ENCODE peak calls at places on chromosome 15, in six cellular contexts. Y, H, U, E, R and C are unnamed samples.

GRCh38 chr15:52103217-52104207 is 9.1 kb downstream of the BCL2L10 start:
- DNase-seq in Y (no peak), H (peak), U (no peak), E (peak), R (no peak), C (no peak)

GRCh38 chr15:71424765-71425164 is 309.5 kb downstream of the THSD4 start:
- DNase-seq in Y (no peak), H (no peak), U (no peak), E (no peak), R (no peak), C (no peak)

GRCh38 chr15:25249236-25250010 is 189.4 kb downstream of the UBE3A start:
- DNase-seq in Y (peak), H (no peak), U (no peak), E (no peak), R (peak), C (peak)

GRCh38 chr15:75532413-75533250 is 46.5 kb downstream of the PTPN9 start:
- DNase-seq in Y (peak), H (peak), U (peak), E (no peak), R (no peak), C (no peak)

GRCh38 chr15:27977656-27978055 is 121.5 kb downstream of the OCA2 start:
- DNase-seq in Y (no peak), H (peak), U (no peak), E (no peak), R (no peak), C (no peak)

GRCh38 chr15:64070965-64071851 is 22.4 kb downstream of the CIAO2A start:
- DNase-seq in Y (peak), H (peak), U (no peak), E (peak), R (no peak), C (no peak)

GRCh38 chr15:26869628-26870027 is 2.8 kb downstream of the GABRA5 start:
- DNase-seq in Y (no peak), H (no peak), U (no peak), E (no peak), R (no peak), C (no peak)

GRCh38 chr15:25170781-25171110 is 216.0 kb downstream of the SNRPN start:
- DNase-seq in Y (no peak), H (no peak), U (no peak), E (no peak), R (no peak), C (no peak)

GRCh38 chr15:83855956-83856355 is 202.0 kb downstream of the ADAMTSL3 start:
- DNase-seq in Y (no peak), H (no peak), U (no peak), E (no peak), R (no peak), C (no peak)

GRCh38 chr15:76340198-76340801 is 3.7 kb downstream of the ISL2 start:
- DNase-seq in Y (peak), H (no peak), U (no peak), E (no peak), R (no peak), C (no peak)

GRCh38 chr15:60616147-60616546 is 137.2 kb upstream of the ICE2 start:
- DNase-seq in Y (no peak), H (no peak), U (no peak), E (no peak), R (no peak), C (no peak)

GRCh38 chr15:92947071-92947730 is 47.1 kb downstream of the CHD2 start:
- DNase-seq in Y (no peak), H (no peak), U (no peak), E (no peak), R (no peak), C (no peak)

GRCh38 chr15:75091814-75092213 is 68.4 kb downstream of the PPCDC start:
- DNase-seq in Y (no peak), H (no peak), U (no peak), E (no peak), R (no peak), C (no peak)

GRCh38 chr15:48800811-48801460 is 9.9 kb downstream of the CEP152 start:
- DNase-seq in Y (no peak), H (no peak), U (no peak), E (no peak), R (no peak), C (no peak)

GRCh38 chr15:92393994-92394326 is 279 bp downstream of the ST8SIA2 start:
- DNase-seq in Y (no peak), H (no peak), U (no peak), E (no peak), R (no peak), C (no peak)

GRCh38 chr15:79004336-79004735 is 59.5 kb upstream of the CTSH start:
- DNase-seq in Y (no peak), H (peak), U (no peak), E (no peak), R (no peak), C (no peak)

GRCh38 chr15:75454471-75455418 is 3.3 kb upstream of the SIN3A start:
- DNase-seq in Y (no peak), H (peak), U (peak), E (no peak), R (peak), C (no peak)

GRCh38 chr15:37359495-37360290 is 259.3 kb upstream of the MEIS2 start:
- DNase-seq in Y (no peak), H (no peak), U (no peak), E (no peak), R (no peak), C (no peak)

GRCh38 chr15:78067328-78068241 is 9.9 kb downstream of the TBC1D2B start:
- DNase-seq in Y (peak), H (no peak), U (no peak), E (no peak), R (no peak), C (no peak)

GRCh38 chr15:51499379-51499976 is 123.1 kb downstream of the DMXL2 start:
- DNase-seq in Y (no peak), H (peak), U (no peak), E (no peak), R (no peak), C (no peak)

GRCh38 chr15:28289694-28290463 is 32.1 kb downstream of the HERC2 start:
- DNase-seq in Y (no peak), H (no peak), U (no peak), E (no peak), R (no peak), C (no peak)

GRCh38 chr15:90893175-90894090 is 9.1 kb downstream of the FES start:
- DNase-seq in Y (peak), H (no peak), U (no peak), E (no peak), R (no peak), C (no peak)
- TF ChIP-seq CTCF in Y (no peak), H (peak), U (peak), E (no peak), R (no peak), C (peak)

GRCh38 chr15:29736012-29736744 is 86.1 kb downstream of the TJP1 start:
- DNase-seq in Y (no peak), H (peak), U (no peak), E (no peak), R (no peak), C (no peak)

GRCh38 chr15:29734917-29735572 is 87.2 kb downstream of the TJP1 start:
- DNase-seq in Y (no peak), H (peak), U (no peak), E (no peak), R (no peak), C (no peak)

GRCh38 chr15:29736745-29737023 is 85.6 kb downstream of the TJP1 start:
- DNase-seq in Y (no peak), H (peak), U (no peak), E (no peak), R (no peak), C (no peak)

GRCh38 chr15:29740692-29741311 is 81.5 kb downstream of the TJP1 start:
- DNase-seq in Y (no peak), H (no peak), U (no peak), E (no peak), R (no peak), C (no peak)
- TF ChIP-seq CTCF in Y (no peak), H (peak), U (peak), E (peak), R (no peak), C (peak)

GRCh38 chr15:59355730-59356129 is 16.9 kb downstream of the MYO1E start:
- DNase-seq in Y (no peak), H (no peak), U (no peak), E (no peak), R (no peak), C (no peak)

GRCh38 chr15:59360896-59361295 is 11.8 kb downstream of the MYO1E start:
- DNase-seq in Y (no peak), H (peak), U (no peak), E (no peak), R (no peak), C (no peak)

GRCh38 chr15:59362339-59362738 is 10.3 kb downstream of the MYO1E start:
- DNase-seq in Y (no peak), H (no peak), U (no peak), E (no peak), R (no peak), C (no peak)

GRCh38 chr15:59364238-59364637 is 8.4 kb downstream of the MYO1E start:
- DNase-seq in Y (no peak), H (peak), U (no peak), E (no peak), R (no peak), C (no peak)

DNA sequence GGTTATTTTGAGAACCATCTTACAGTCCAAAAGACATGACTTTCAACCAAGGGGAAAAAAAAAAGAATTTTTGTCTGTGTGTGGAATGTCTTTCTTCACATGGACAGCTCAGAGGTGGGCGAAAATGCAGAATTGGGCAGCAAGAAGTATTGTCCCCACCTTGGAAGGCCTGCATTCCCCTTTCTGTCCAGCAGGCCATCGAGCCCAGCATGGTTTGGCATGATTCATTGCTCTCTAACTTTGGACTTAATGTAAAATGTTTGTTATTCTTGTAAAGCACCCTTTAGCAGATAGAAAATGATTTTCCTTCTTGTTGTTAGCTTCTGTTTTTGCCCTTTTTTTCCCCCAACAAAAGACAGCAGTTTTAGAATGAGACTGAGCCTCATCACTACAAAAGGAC is 12.4 kb downstream of the MYO1E start:
- DNase-seq in Y (no peak), H (no peak), U (no peak), E (no peak), R (no peak), C (no peak)
- TF ChIP-seq CTCF in Y (peak), H (peak), U (peak), E (no peak), R (no peak), C (no peak)

GRCh38 chr15:58074452-58074851 is 8.9 kb upstream of the ALDH1A2 start:
- DNase-seq in Y (no peak), H (no peak), U (no peak), E (no peak), R (no peak), C (no peak)

GRCh38 chr15:58081446-58081845 is 15.9 kb upstream of the ALDH1A2 start:
- DNase-seq in Y (no peak), H (no peak), U (no peak), E (no peak), R (no peak), C (no peak)

GRCh38 chr15:58080398-58080797 is 14.9 kb upstream of the ALDH1A2 start:
- DNase-seq in Y (no peak), H (no peak), U (no peak), E (no peak), R (no peak), C (no peak)

GRCh38 chr15:58078591-58078990 is 13.1 kb upstream of the ALDH1A2 start:
- DNase-seq in Y (no peak), H (no peak), U (no peak), E (no peak), R (no peak), C (no peak)

GRCh38 chr15:58077427-58077826 is 11.9 kb upstream of the ALDH1A2 start:
- DNase-seq in Y (no peak), H (no peak), U (no peak), E (no peak), R (no peak), C (no peak)
- TF ChIP-seq CTCF in Y (no peak), H (peak), U (peak), E (no peak), R (no peak), C (peak)

DNA sequence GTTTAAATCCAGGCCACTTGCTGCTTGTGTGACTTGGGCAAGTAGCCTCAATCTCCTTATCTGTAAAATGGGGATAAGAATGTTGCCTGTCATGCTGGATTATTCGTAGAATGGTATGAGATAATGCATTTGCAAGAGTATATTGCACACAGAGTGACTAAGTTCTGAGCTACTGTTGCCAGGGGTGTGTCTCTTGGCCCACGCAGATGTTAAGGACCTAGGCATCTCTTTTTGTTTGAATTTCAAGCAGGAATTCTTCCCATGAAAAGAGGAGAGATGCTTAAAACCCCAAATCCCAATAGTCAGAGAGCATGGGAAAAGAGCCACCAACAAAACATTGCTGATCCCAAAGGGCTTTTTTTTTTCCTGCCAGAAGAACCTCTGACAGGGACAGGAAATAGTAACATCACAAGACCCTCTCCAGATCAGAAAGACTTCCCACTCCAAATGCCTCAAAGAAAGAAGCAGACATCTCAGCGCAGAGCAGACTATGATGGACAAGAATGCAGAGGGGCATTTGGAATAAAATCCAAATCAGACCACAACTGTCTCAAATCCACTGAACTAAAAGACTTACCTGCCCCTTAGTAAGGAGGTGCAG is 90.5 kb downstream of the MRPL46 start:
- DNase-seq in Y (no peak), H (peak), U (no peak), E (no peak), R (no peak), C (no peak)
- TF ChIP-seq CTCF in Y (no peak), H (no peak), U (no peak), E (no peak), R (no peak), C (no peak)

DNA sequence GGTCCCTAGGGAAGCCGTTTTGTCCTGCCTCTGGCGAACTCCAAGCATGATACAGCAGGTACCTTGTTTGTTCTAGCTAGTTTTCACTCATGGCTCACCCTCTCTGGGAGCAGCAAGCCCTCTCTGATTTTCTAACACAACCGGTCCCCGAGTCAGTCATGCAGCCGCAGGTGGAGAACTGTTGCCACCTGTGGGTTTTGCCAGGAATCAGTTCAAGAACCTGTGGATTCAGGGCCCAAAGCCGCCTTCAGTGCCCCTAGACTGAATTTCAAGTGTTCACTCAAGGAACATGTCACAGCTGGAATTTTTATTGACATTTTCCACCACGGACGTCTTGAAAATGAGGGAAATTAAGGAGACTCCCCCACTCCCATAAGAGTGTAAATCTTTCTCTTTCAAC is 13.3 kb upstream of the LRRK1 start:
- DNase-seq in Y (no peak), H (no peak), U (no peak), E (no peak), R (no peak), C (no peak)
- TF ChIP-seq CTCF in Y (no peak), H (peak), U (no peak), E (no peak), R (no peak), C (no peak)

DNA sequence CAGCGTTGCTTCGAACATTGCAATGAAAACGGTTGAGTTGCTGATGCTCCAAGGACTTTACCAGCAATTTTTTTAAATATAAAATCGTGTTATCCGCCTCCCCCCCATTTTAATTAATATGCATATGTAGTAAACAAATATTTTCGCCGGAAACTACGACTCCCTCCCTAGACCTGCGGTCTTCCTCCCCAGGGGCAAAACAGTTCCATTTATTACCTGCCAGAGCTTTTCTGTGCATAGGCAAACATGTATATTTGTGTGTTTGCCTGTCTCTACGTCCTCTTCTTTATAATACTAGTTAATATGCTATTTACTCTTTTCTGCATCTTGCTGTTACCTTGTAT is 593 bp upstream of the RSL24D1 start:
- DNase-seq in Y (no peak), H (no peak), U (no peak), E (no peak), R (no peak), C (no peak)
- TF ChIP-seq CTCF in Y (no peak), H (no peak), U (no peak), E (no peak), R (peak), C (no peak)

DNA sequence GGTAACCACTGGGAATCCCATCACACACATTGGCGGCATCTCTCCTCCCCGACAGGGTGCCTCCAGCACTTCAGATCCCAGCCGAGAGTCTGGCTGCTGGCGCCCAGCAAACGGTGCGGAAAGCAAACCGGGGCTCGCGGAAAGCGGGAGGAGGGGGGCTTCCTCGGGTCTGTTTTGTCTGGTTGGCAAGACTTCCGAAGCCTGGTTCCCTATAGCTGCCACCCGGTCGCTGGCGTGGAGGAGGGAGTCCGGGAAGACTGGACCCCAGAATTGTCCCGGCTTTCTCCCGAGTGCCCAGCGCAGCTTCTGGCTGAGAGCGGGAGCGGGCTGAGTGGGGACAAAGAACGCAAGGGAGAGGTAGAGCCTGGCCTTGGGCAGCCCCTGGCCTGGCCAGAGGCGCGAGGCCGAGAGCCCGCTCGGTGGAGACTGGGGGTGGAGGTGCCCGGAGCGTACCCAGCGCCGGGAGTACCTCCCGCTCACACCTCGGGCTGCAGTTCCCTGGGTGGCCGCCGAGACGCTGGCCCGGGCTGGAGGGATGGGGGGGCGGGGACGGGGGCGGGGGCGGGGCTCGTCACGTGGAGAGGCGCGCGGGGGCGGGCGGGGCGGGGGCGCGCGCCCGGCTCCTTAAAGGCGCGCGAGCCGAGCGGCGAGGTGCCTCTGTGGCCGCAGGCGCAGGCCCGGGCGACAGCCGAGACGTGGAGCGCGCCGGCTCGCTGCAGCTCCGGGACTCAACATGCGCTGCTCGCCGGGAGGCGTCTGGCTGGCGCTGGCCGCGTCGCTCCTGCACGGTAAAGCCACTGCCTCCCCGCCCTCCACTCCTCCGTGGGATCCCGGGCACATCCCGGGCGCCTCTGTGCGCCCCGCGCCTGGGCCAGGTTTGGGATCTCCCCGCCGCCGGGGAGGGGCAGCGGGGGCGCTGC is at the start of gene CHRNA7:
- DNase-seq in Y (no peak), H (peak), U (peak), E (no peak), R (no peak), C (peak)
- TF ChIP-seq CTCF in Y (no peak), H (peak), U (peak), E (peak), R (no peak), C (no peak)

DNA sequence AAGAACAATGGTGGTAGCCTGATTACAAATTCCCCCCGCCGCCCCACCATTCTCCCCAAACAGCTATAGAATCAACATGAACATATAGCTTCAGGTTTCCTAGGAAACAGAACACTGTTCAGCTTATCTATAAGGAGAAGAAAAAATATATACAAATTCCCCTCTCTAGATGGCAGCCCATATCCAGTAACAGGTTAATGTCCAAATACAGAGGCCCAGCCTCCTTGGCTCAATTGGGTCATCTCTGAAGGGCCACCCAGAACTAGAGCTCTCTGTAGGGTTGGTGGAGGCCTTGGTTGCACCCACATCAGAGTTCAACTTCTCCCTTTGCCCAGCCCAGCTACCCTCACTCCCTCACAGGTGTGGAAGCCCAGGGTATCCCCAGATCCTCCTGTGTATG is 91.5 kb upstream of the ADAMTS17 start:
- DNase-seq in Y (no peak), H (no peak), U (no peak), E (no peak), R (no peak), C (no peak)
- TF ChIP-seq CTCF in Y (no peak), H (no peak), U (no peak), E (no peak), R (no peak), C (no peak)